ENCODE peak calls at places on chromosome 9, in six cellular contexts. One of them, this sample, is unnamed.

GRCh38 chr9:70144131-70144503 is 100.5 kb downstream of the MAMDC2 start:
- DNase-seq in HEK293T: no peak
- DNase-seq in stimulated activated CD8-positive, alpha-beta memory T cell treated with anti-CD3 and anti-CD28 coated beads, Interleukin-12 subunit alpha, Interleukin-12 subunit beta, amount 100 ng/mL, for 4 hours: no peak
- DNase-seq in substantia nigra: no peak
- DNase-seq in activated naive CD8-positive, alpha-beta T cell treated with anti-CD3 and anti-CD28 coated beads, Interleukin-2, amount 50 U/mL, for 24 hours: no peak
- DNase-seq in nephron progenitor cell: no peak
- DNase-seq in this sample: no peak

GRCh38 chr9:75233011-75233410 is 144.7 kb downstream of the OSTF1 start:
- DNase-seq in HEK293T: no peak
- DNase-seq in stimulated activated CD8-positive, alpha-beta memory T cell treated with anti-CD3 and anti-CD28 coated beads, Interleukin-12 subunit alpha, Interleukin-12 subunit beta, amount 100 ng/mL, for 4 hours: no peak
- DNase-seq in substantia nigra: no peak
- DNase-seq in activated naive CD8-positive, alpha-beta T cell treated with anti-CD3 and anti-CD28 coated beads, Interleukin-2, amount 50 U/mL, for 24 hours: no peak
- DNase-seq in nephron progenitor cell: no peak
- DNase-seq in this sample: no peak

GRCh38 chr9:122090287-122090883 is 2.7 kb downstream of the TTLL11 start:
- DNase-seq in HEK293T: no peak
- DNase-seq in stimulated activated CD8-positive, alpha-beta memory T cell treated with anti-CD3 and anti-CD28 coated beads, Interleukin-12 subunit alpha, Interleukin-12 subunit beta, amount 100 ng/mL, for 4 hours: no peak
- DNase-seq in substantia nigra: no peak
- DNase-seq in activated naive CD8-positive, alpha-beta T cell treated with anti-CD3 and anti-CD28 coated beads, Interleukin-2, amount 50 U/mL, for 24 hours: no peak
- DNase-seq in nephron progenitor cell: no peak
- DNase-seq in this sample: no peak

GRCh38 chr9:7988644-7989280 is 189.2 kb upstream of the DMAC1 start:
- DNase-seq in HEK293T: no peak
- DNase-seq in stimulated activated CD8-positive, alpha-beta memory T cell treated with anti-CD3 and anti-CD28 coated beads, Interleukin-12 subunit alpha, Interleukin-12 subunit beta, amount 100 ng/mL, for 4 hours: no peak
- DNase-seq in substantia nigra: no peak
- DNase-seq in activated naive CD8-positive, alpha-beta T cell treated with anti-CD3 and anti-CD28 coated beads, Interleukin-2, amount 50 U/mL, for 24 hours: no peak
- DNase-seq in nephron progenitor cell: no peak
- DNase-seq in this sample: no peak

GRCh38 chr9:123353984-123354591 is 1.9 kb upstream of the CRB2 start:
- DNase-seq in HEK293T: peak
- DNase-seq in stimulated activated CD8-positive, alpha-beta memory T cell treated with anti-CD3 and anti-CD28 coated beads, Interleukin-12 subunit alpha, Interleukin-12 subunit beta, amount 100 ng/mL, for 4 hours: peak
- DNase-seq in substantia nigra: peak
- DNase-seq in activated naive CD8-positive, alpha-beta T cell treated with anti-CD3 and anti-CD28 coated beads, Interleukin-2, amount 50 U/mL, for 24 hours: peak
- DNase-seq in nephron progenitor cell: peak
- DNase-seq in this sample: peak

GRCh38 chr9:131436865-131437271 is 43.0 kb downstream of the PRRC2B start:
- DNase-seq in HEK293T: no peak
- DNase-seq in stimulated activated CD8-positive, alpha-beta memory T cell treated with anti-CD3 and anti-CD28 coated beads, Interleukin-12 subunit alpha, Interleukin-12 subunit beta, amount 100 ng/mL, for 4 hours: no peak
- DNase-seq in substantia nigra: no peak
- DNase-seq in activated naive CD8-positive, alpha-beta T cell treated with anti-CD3 and anti-CD28 coated beads, Interleukin-2, amount 50 U/mL, for 24 hours: no peak
- DNase-seq in nephron progenitor cell: no peak
- DNase-seq in this sample: no peak

GRCh38 chr9:110006657-110007056 is 201.3 kb downstream of the C9orf152 start:
- DNase-seq in HEK293T: peak
- DNase-seq in stimulated activated CD8-positive, alpha-beta memory T cell treated with anti-CD3 and anti-CD28 coated beads, Interleukin-12 subunit alpha, Interleukin-12 subunit beta, amount 100 ng/mL, for 4 hours: no peak
- DNase-seq in substantia nigra: no peak
- DNase-seq in activated naive CD8-positive, alpha-beta T cell treated with anti-CD3 and anti-CD28 coated beads, Interleukin-2, amount 50 U/mL, for 24 hours: no peak
- DNase-seq in nephron progenitor cell: no peak
- DNase-seq in this sample: no peak

GRCh38 chr9:124363326-124364096 is 51.7 kb downstream of the PSMB7 start:
- DNase-seq in HEK293T: no peak
- DNase-seq in stimulated activated CD8-positive, alpha-beta memory T cell treated with anti-CD3 and anti-CD28 coated beads, Interleukin-12 subunit alpha, Interleukin-12 subunit beta, amount 100 ng/mL, for 4 hours: no peak
- DNase-seq in substantia nigra: no peak
- DNase-seq in activated naive CD8-positive, alpha-beta T cell treated with anti-CD3 and anti-CD28 coated beads, Interleukin-2, amount 50 U/mL, for 24 hours: no peak
- DNase-seq in nephron progenitor cell: no peak
- DNase-seq in this sample: no peak

GRCh38 chr9:13520069-13520468 is 240.6 kb upstream of the MPDZ start:
- DNase-seq in HEK293T: no peak
- DNase-seq in stimulated activated CD8-positive, alpha-beta memory T cell treated with anti-CD3 and anti-CD28 coated beads, Interleukin-12 subunit alpha, Interleukin-12 subunit beta, amount 100 ng/mL, for 4 hours: no peak
- DNase-seq in substantia nigra: no peak
- DNase-seq in activated naive CD8-positive, alpha-beta T cell treated with anti-CD3 and anti-CD28 coated beads, Interleukin-2, amount 50 U/mL, for 24 hours: no peak
- DNase-seq in nephron progenitor cell: no peak
- DNase-seq in this sample: no peak

GRCh38 chr9:135526089-135526729 is 5.0 kb downstream of the LCN1 start:
- DNase-seq in HEK293T: no peak
- DNase-seq in stimulated activated CD8-positive, alpha-beta memory T cell treated with anti-CD3 and anti-CD28 coated beads, Interleukin-12 subunit alpha, Interleukin-12 subunit beta, amount 100 ng/mL, for 4 hours: no peak
- DNase-seq in substantia nigra: no peak
- DNase-seq in activated naive CD8-positive, alpha-beta T cell treated with anti-CD3 and anti-CD28 coated beads, Interleukin-2, amount 50 U/mL, for 24 hours: no peak
- DNase-seq in nephron progenitor cell: no peak
- DNase-seq in this sample: no peak

GRCh38 chr9:80605129-80605528 is 1033.4 kb downstream of the TLE4 start:
- DNase-seq in HEK293T: peak
- DNase-seq in stimulated activated CD8-positive, alpha-beta memory T cell treated with anti-CD3 and anti-CD28 coated beads, Interleukin-12 subunit alpha, Interleukin-12 subunit beta, amount 100 ng/mL, for 4 hours: no peak
- DNase-seq in substantia nigra: no peak
- DNase-seq in activated naive CD8-positive, alpha-beta T cell treated with anti-CD3 and anti-CD28 coated beads, Interleukin-2, amount 50 U/mL, for 24 hours: no peak
- DNase-seq in nephron progenitor cell: no peak
- DNase-seq in this sample: no peak

GRCh38 chr9:133788045-133788818 is 50.1 kb upstream of the SARDH start:
- DNase-seq in HEK293T: no peak
- DNase-seq in stimulated activated CD8-positive, alpha-beta memory T cell treated with anti-CD3 and anti-CD28 coated beads, Interleukin-12 subunit alpha, Interleukin-12 subunit beta, amount 100 ng/mL, for 4 hours: no peak
- DNase-seq in substantia nigra: no peak
- DNase-seq in activated naive CD8-positive, alpha-beta T cell treated with anti-CD3 and anti-CD28 coated beads, Interleukin-2, amount 50 U/mL, for 24 hours: no peak
- DNase-seq in nephron progenitor cell: no peak
- DNase-seq in this sample: no peak

GRCh38 chr9:38065369-38066075 is 3.5 kb downstream of the SHB start:
- DNase-seq in HEK293T: no peak
- DNase-seq in stimulated activated CD8-positive, alpha-beta memory T cell treated with anti-CD3 and anti-CD28 coated beads, Interleukin-12 subunit alpha, Interleukin-12 subunit beta, amount 100 ng/mL, for 4 hours: no peak
- DNase-seq in substantia nigra: no peak
- DNase-seq in activated naive CD8-positive, alpha-beta T cell treated with anti-CD3 and anti-CD28 coated beads, Interleukin-2, amount 50 U/mL, for 24 hours: no peak
- DNase-seq in nephron progenitor cell: no peak
- DNase-seq in this sample: no peak

GRCh38 chr9:14349141-14349817 is 35.3 kb upstream of the NFIB start:
- DNase-seq in HEK293T: no peak
- DNase-seq in stimulated activated CD8-positive, alpha-beta memory T cell treated with anti-CD3 and anti-CD28 coated beads, Interleukin-12 subunit alpha, Interleukin-12 subunit beta, amount 100 ng/mL, for 4 hours: no peak
- DNase-seq in substantia nigra: no peak
- DNase-seq in activated naive CD8-positive, alpha-beta T cell treated with anti-CD3 and anti-CD28 coated beads, Interleukin-2, amount 50 U/mL, for 24 hours: no peak
- DNase-seq in nephron progenitor cell: no peak
- DNase-seq in this sample: no peak

GRCh38 chr9:101465330-101465915 is 29.8 kb upstream of the ALDOB start:
- DNase-seq in HEK293T: peak
- DNase-seq in stimulated activated CD8-positive, alpha-beta memory T cell treated with anti-CD3 and anti-CD28 coated beads, Interleukin-12 subunit alpha, Interleukin-12 subunit beta, amount 100 ng/mL, for 4 hours: no peak
- DNase-seq in substantia nigra: no peak
- DNase-seq in activated naive CD8-positive, alpha-beta T cell treated with anti-CD3 and anti-CD28 coated beads, Interleukin-2, amount 50 U/mL, for 24 hours: no peak
- DNase-seq in nephron progenitor cell: no peak
- DNase-seq in this sample: no peak

GRCh38 chr9:20394928-20395327 is 227.4 kb downstream of the MLLT3 start:
- DNase-seq in HEK293T: no peak
- DNase-seq in stimulated activated CD8-positive, alpha-beta memory T cell treated with anti-CD3 and anti-CD28 coated beads, Interleukin-12 subunit alpha, Interleukin-12 subunit beta, amount 100 ng/mL, for 4 hours: no peak
- DNase-seq in substantia nigra: no peak
- DNase-seq in activated naive CD8-positive, alpha-beta T cell treated with anti-CD3 and anti-CD28 coated beads, Interleukin-2, amount 50 U/mL, for 24 hours: no peak
- DNase-seq in nephron progenitor cell: no peak
- DNase-seq in this sample: no peak

GRCh38 chr9:87198716-87199115 is 251.4 kb upstream of the GAS1 start:
- DNase-seq in HEK293T: no peak
- DNase-seq in stimulated activated CD8-positive, alpha-beta memory T cell treated with anti-CD3 and anti-CD28 coated beads, Interleukin-12 subunit alpha, Interleukin-12 subunit beta, amount 100 ng/mL, for 4 hours: no peak
- DNase-seq in substantia nigra: no peak
- DNase-seq in activated naive CD8-positive, alpha-beta T cell treated with anti-CD3 and anti-CD28 coated beads, Interleukin-2, amount 50 U/mL, for 24 hours: no peak
- DNase-seq in nephron progenitor cell: no peak
- DNase-seq in this sample: no peak

GRCh38 chr9:108569624-108570023 is 286.2 kb downstream of the ACTL7B start:
- DNase-seq in HEK293T: no peak
- DNase-seq in stimulated activated CD8-positive, alpha-beta memory T cell treated with anti-CD3 and anti-CD28 coated beads, Interleukin-12 subunit alpha, Interleukin-12 subunit beta, amount 100 ng/mL, for 4 hours: no peak
- DNase-seq in substantia nigra: no peak
- DNase-seq in activated naive CD8-positive, alpha-beta T cell treated with anti-CD3 and anti-CD28 coated beads, Interleukin-2, amount 50 U/mL, for 24 hours: no peak
- DNase-seq in nephron progenitor cell: no peak
- DNase-seq in this sample: no peak

GRCh38 chr9:122125891-122126331 is 32.8 kb upstream of the TTLL11 start:
- DNase-seq in HEK293T: no peak
- DNase-seq in stimulated activated CD8-positive, alpha-beta memory T cell treated with anti-CD3 and anti-CD28 coated beads, Interleukin-12 subunit alpha, Interleukin-12 subunit beta, amount 100 ng/mL, for 4 hours: no peak
- DNase-seq in substantia nigra: no peak
- DNase-seq in activated naive CD8-positive, alpha-beta T cell treated with anti-CD3 and anti-CD28 coated beads, Interleukin-2, amount 50 U/mL, for 24 hours: no peak
- DNase-seq in nephron progenitor cell: peak
- DNase-seq in this sample: no peak

This sample was measured in B cell.